ENCODE peak calls at places on chromosome 20, in seven cellular contexts. U, E, S, J, Q, W and R are unnamed samples.

GRCh38 chr20:48002517-48002970 is 217.3 kb upstream of the SULF2 start:
- DNase-seq in W (no peak), E (no peak), Q (no peak), S (peak), U (no peak), J (no peak), R (no peak)

GRCh38 chr20:37114012-37114411 is 18.2 kb upstream of the RBL1 start:
- DNase-seq in Q (no peak), U (no peak), E (no peak), J (no peak), W (no peak), S (no peak), R (no peak)

GRCh38 chr20:1489764-1490436 is 1.3 kb downstream of the SIRPB2 start:
- DNase-seq in S (no peak), E (no peak), U (peak), J (no peak), Q (peak), W (no peak), R (no peak)

GRCh38 chr20:25623225-25623735 is 534 bp downstream of the NANP start:
- DNase-seq in E (peak), Q (no peak), W (peak), S (no peak), J (peak), U (no peak), R (no peak)

GRCh38 chr20:47792021-47792618 is 6.8 kb upstream of the SULF2 start:
- DNase-seq in Q (peak), W (peak), J (peak), U (peak), S (peak), E (peak), R (peak)

GRCh38 chr20:38286586-38287502 is 17.1 kb upstream of the BPI start:
- DNase-seq in E (no peak), W (peak), S (no peak), Q (no peak), J (peak), U (no peak), R (no peak)

GRCh38 chr20:64160118-64160517 is 4.1 kb upstream of the MYT1 start:
- DNase-seq in W (no peak), Q (no peak), S (no peak), E (no peak), U (no peak), J (no peak), R (no peak)

GRCh38 chr20:37256286-37256685 is 5.3 kb downstream of the GHRH start:
- DNase-seq in Q (no peak), W (no peak), S (no peak), J (no peak), U (no peak), E (no peak), R (no peak)

GRCh38 chr20:31739550-31739863 is 417 bp downstream of the TPX2 start:
- DNase-seq in J (no peak), Q (no peak), S (no peak), W (no peak), U (no peak), E (no peak), R (no peak)

GRCh38 chr20:59004493-59004762 is 2.6 kb downstream of the CTSZ start:
- DNase-seq in U (no peak), S (no peak), J (no peak), E (no peak), W (peak), Q (no peak), R (no peak)

GRCh38 chr20:53013183-53013582 is 41.0 kb downstream of the TSHZ2 start:
- DNase-seq in U (no peak), E (no peak), W (no peak), S (no peak), Q (no peak), J (no peak), R (no peak)

GRCh38 chr20:20366896-20367680 is 816 bp upstream of the INSM1 start:
- DNase-seq in Q (no peak), W (no peak), S (no peak), E (no peak), U (no peak), J (no peak), R (no peak)

GRCh38 chr20:41540916-41541315 is 77.3 kb downstream of the CHD6 start:
- DNase-seq in W (no peak), E (no peak), Q (no peak), U (no peak), S (no peak), J (no peak), R (no peak)

GRCh38 chr20:33537608-33538007 is 47.7 kb downstream of the CBFA2T2 start:
- DNase-seq in U (no peak), J (no peak), S (no peak), W (no peak), E (no peak), Q (no peak), R (no peak)

GRCh38 chr20:58515240-58516212 is at the start of gene APCDD1L:
- DNase-seq in U (no peak), W (no peak), J (no peak), S (peak), E (no peak), Q (peak), R (no peak)

GRCh38 chr20:36344517-36345132 is 38.5 kb downstream of the DLGAP4 start:
- DNase-seq in U (peak), S (peak), E (peak), W (peak), Q (peak), J (peak), R (peak)

GRCh38 chr20:8152183-8152582 is 20.1 kb downstream of the PLCB1 start:
- DNase-seq in Q (peak), W (no peak), U (no peak), J (peak), E (no peak), S (peak), R (no peak)

GRCh38 chr20:13263451-13263850 is 42.4 kb downstream of the ISM1 start:
- DNase-seq in J (no peak), S (no peak), Q (no peak), E (no peak), U (no peak), W (no peak), R (no peak)

GRCh38 chr20:33132858-33133615 is 34.9 kb upstream of the BPIFA2 start:
- DNase-seq in J (no peak), E (no peak), Q (no peak), U (no peak), S (no peak), W (no peak), R (no peak)

GRCh38 chr20:56001106-56001785 is 4.1 kb downstream of the CBLN4 start:
- DNase-seq in U (no peak), E (no peak), W (no peak), S (no peak), J (no peak), Q (no peak), R (no peak)

GRCh38 chr20:56001890-56002289 is 3.4 kb downstream of the CBLN4 start:
- DNase-seq in W (no peak), S (no peak), J (no peak), E (no peak), Q (no peak), U (no peak), R (no peak)

GRCh38 chr20:56003966-56004365 is 1.4 kb downstream of the CBLN4 start:
- DNase-seq in U (no peak), W (no peak), Q (no peak), E (peak), J (no peak), S (no peak), R (no peak)

GRCh38 chr20:56004611-56005388 is 519 bp downstream of the CBLN4 start:
- DNase-seq in E (no peak), Q (no peak), U (no peak), S (no peak), W (no peak), J (no peak), R (no peak)

DNA sequence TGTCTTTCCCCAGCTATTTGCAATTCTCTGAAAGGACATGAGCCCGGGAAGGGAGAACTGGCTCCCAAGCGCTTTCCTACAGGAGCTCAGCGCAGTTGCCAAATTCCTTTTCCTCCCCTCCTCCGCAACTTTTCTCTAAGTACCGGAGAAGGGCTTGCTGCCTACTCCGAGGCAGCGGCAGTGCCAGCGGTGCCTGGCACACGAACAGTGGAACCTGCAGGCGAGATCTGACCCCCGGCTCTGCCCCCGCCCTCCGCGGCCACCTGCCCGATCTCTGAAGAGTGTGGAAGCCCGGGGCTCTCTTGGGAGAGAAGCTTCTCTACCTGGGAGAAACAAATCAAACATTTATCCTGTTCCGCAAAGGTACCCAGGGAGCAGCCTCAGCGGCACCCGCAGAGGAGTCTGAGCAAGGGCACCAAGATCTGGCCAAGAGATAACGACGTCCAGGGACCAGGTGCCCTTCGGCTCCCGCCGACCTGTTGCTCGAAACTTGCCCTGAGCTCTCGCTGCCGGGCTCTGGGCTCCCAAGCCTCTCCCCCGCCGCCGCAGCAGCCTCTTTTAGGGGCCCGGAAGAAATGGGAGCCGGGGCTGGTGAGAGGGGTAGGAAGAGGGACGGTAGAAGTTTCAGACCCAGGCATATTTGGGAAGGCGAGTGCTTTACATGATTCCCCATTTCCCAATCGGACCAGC is 2.1 kb downstream of the CBLN4 start:
- DNase-seq in J (no peak), Q (no peak), E (no peak), U (no peak), W (no peak), S (no peak), R (no peak)
- H3K4me3 ChIP-seq in J (no peak), Q (no peak), E (no peak), U (no peak), W (no peak), S (no peak), R (no peak)

GRCh38 chr20:46699651-46700359 is 9.6 kb upstream of the SLC2A10 start:
- DNase-seq in W (no peak), E (no peak), J (peak), U (no peak), S (peak), Q (peak), R (no peak)
- TF ChIP-seq CTCF in W (peak), E (no peak), J (peak), U (peak), S (peak), Q (peak), R (peak)

DNA sequence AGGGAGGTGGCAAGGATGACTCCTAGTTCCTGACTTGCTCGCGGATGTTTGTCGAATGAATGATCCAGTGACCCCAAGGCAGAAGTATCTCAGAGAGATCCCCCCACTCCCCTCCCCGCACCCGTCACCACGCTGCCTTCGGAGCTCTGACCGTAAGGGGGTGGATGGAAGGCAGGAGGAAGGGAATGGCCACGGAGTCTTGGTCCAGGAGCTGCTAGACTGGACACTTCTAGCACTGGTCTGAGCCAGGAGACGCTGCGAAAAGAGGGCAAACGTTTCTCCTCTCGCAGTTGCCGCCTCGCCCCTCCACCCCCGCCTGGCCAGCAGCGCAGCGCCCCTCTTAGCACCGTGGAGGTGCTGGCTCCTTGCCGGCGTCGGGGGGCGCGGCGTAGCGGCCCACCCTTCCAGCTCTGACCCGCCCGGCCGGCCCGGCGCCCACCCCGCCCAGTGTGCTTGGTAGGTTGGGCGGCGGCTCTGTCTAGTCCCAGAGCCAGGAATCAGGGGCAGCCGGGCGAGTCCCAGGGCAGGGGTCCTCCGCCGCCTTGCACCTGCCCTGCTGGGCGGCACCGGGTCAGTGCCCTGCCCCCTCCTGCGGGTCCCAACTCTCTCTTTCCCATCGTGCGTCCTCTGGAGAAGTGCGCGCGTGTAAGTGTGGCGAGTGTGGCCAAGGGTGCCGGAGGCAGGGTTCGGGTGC is 2.4 kb upstream of the DBNDD2 start:
- DNase-seq in U (no peak), E (peak), W (peak), J (no peak), Q (no peak), S (no peak), R (no peak)
- H3K4me3 ChIP-seq in U (peak), E (peak), W (peak), J (peak), Q (peak), S (peak), R (peak)

GRCh38 chr20:12203981-12204380 is 286.3 kb downstream of the BTBD3 start:
- DNase-seq in S (no peak), E (no peak), U (no peak), Q (no peak), W (no peak), J (no peak), R (no peak)

GRCh38 chr20:12203399-12203798 is 285.7 kb downstream of the BTBD3 start:
- DNase-seq in S (no peak), Q (no peak), W (no peak), U (no peak), E (no peak), J (no peak), R (no peak)

GRCh38 chr20:12210591-12210990 is 292.9 kb downstream of the BTBD3 start:
- DNase-seq in U (no peak), W (no peak), S (no peak), Q (no peak), E (no peak), J (no peak), R (no peak)

DNA sequence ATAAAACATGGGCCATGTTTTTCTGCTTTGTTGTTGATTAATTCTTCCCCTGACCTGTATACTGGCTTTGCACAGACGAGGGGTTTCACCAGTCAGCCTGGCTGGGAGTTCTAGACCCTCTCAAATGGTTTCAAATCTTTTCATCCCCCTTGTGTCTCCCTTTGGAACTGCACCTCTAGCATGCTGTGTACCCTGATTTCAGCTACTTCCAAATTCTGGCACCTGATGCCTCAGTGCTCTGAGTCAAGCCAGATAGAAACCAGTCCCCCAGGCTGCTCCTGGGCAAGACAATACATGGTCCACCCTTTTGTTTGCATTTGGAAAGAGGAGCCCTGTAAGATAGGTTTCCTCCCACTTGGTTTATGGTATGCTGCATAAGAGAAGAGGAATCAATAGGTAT is 290.2 kb downstream of the BTBD3 start:
- DNase-seq in W (no peak), J (peak), S (peak), Q (peak), E (no peak), U (peak), R (peak)
- TF ChIP-seq CTCF in W (peak), J (peak), S (peak), Q (peak), E (no peak), U (peak), R (peak)

GRCh38 chr20:57480444-57481152 is 44.3 kb downstream of the CTCFL start:
- DNase-seq in U (no peak), J (no peak), W (no peak), E (no peak), Q (no peak), S (no peak), R (no peak)
- H3K4me3 ChIP-seq in U (no peak), J (no peak), W (peak), E (no peak), Q (no peak), S (no peak), R (no peak)